ENCODE peak calls at places on chromosomes 6 and 20, in five cellular contexts. One of them, this sample, is unnamed.
A peak's percentile ranks its signal among the peaks of the same experiment; 100 is the strongest.

GRCh38 chr6:35213824-35214756 is at the start of gene SCUBE3:
- DNase-seq in stomach: peak; percentile 29
- DNase-seq in breast epithelium: no peak
- DNase-seq in AG09309: no peak
- DNase-seq in left ventricle myocardium inferior: peak; percentile 30
- DNase-seq in this sample: peak; percentile 51

GRCh38 chr6:107489636-107490567 is at the start of gene SOBP:
- DNase-seq in left ventricle myocardium inferior: peak; percentile 80
- DNase-seq in stomach: peak; percentile 37
- DNase-seq in breast epithelium: no peak
- DNase-seq in AG09309: no peak
- DNase-seq in this sample: peak; percentile 64

GRCh38 chr6:142485256-142485655 is 183.4 kb downstream of the ADGRG6 start:
- DNase-seq in left ventricle myocardium inferior: no peak
- DNase-seq in breast epithelium: no peak
- DNase-seq in AG09309: no peak
- DNase-seq in stomach: no peak
- DNase-seq in this sample: no peak

GRCh38 chr6:47456536-47456975 is 21.0 kb upstream of the CD2AP start:
- DNase-seq in stomach: no peak
- DNase-seq in breast epithelium: no peak
- DNase-seq in left ventricle myocardium inferior: no peak
- DNase-seq in AG09309: no peak
- DNase-seq in this sample: no peak

GRCh38 chr20:18093388-18093787 is 35.7 kb upstream of the OVOL2 start:
- DNase-seq in AG09309: no peak
- DNase-seq in breast epithelium: no peak
- DNase-seq in left ventricle myocardium inferior: no peak
- DNase-seq in stomach: no peak
- DNase-seq in this sample: no peak

GRCh38 chr6:16476861-16477260 is 238.5 kb downstream of the GMPR start:
- DNase-seq in left ventricle myocardium inferior: no peak
- DNase-seq in stomach: no peak
- DNase-seq in breast epithelium: no peak
- DNase-seq in AG09309: no peak
- DNase-seq in this sample: no peak

GRCh38 chr6:96675617-96676016 is 112.7 kb downstream of the FHL5 start:
- DNase-seq in stomach: no peak
- DNase-seq in breast epithelium: no peak
- DNase-seq in AG09309: no peak
- DNase-seq in left ventricle myocardium inferior: no peak
- DNase-seq in this sample: no peak

GRCh38 chr6:105596284-105596755 is 193.4 kb upstream of the PREP start:
- DNase-seq in stomach: no peak
- DNase-seq in left ventricle myocardium inferior: no peak
- DNase-seq in AG09309: peak; percentile 98
- DNase-seq in breast epithelium: no peak
- DNase-seq in this sample: no peak

GRCh38 chr6:134247271-134247833 is 70.6 kb downstream of the SGK1 start:
- DNase-seq in stomach: no peak
- DNase-seq in AG09309: no peak
- DNase-seq in breast epithelium: no peak
- DNase-seq in left ventricle myocardium inferior: no peak
- DNase-seq in this sample: no peak

GRCh38 chr6:4316867-4317400 is 181.6 kb upstream of the ECI2 start:
- DNase-seq in left ventricle myocardium inferior: peak; percentile 34
- DNase-seq in AG09309: peak; percentile 61
- DNase-seq in stomach: peak; percentile 37
- DNase-seq in breast epithelium: no peak
- DNase-seq in this sample: no peak

GRCh38 chr6:111096246-111096645 is 8.9 kb downstream of the SLC16A10 start:
- DNase-seq in left ventricle myocardium inferior: no peak
- DNase-seq in stomach: peak; percentile 91
- DNase-seq in breast epithelium: no peak
- DNase-seq in AG09309: no peak
- DNase-seq in this sample: peak; percentile 50

GRCh38 chr20:36941403-36941835 is 10.1 kb downstream of the SAMHD1 start:
- DNase-seq in breast epithelium: no peak
- DNase-seq in stomach: no peak
- DNase-seq in left ventricle myocardium inferior: no peak
- DNase-seq in AG09309: no peak
- DNase-seq in this sample: no peak

GRCh38 chr20:22579119-22579427 is 5.3 kb downstream of the FOXA2 start:
- DNase-seq in left ventricle myocardium inferior: no peak
- DNase-seq in AG09309: no peak
- DNase-seq in stomach: peak; percentile 52
- DNase-seq in breast epithelium: no peak
- DNase-seq in this sample: no peak

GRCh38 chr6:24323632-24324337 is 34.1 kb downstream of the DCDC2 start:
- DNase-seq in breast epithelium: no peak
- DNase-seq in AG09309: no peak
- DNase-seq in left ventricle myocardium inferior: no peak
- DNase-seq in stomach: no peak
- DNase-seq in this sample: no peak

GRCh38 chr6:53673138-53673801 is 7.7 kb upstream of the KLHL31 start:
- DNase-seq in stomach: no peak
- DNase-seq in AG09309: no peak
- DNase-seq in breast epithelium: no peak
- DNase-seq in left ventricle myocardium inferior: no peak
- DNase-seq in this sample: no peak

GRCh38 chr6:111642463-111643158 is 36.9 kb upstream of the TRAF3IP2 start:
- DNase-seq in stomach: peak; percentile 64
- DNase-seq in left ventricle myocardium inferior: peak; percentile 65
- DNase-seq in AG09309: no peak
- DNase-seq in breast epithelium: no peak
- DNase-seq in this sample: no peak

GRCh38 chr6:151702851-151703629 is 104.4 kb upstream of the ESR1 start:
- DNase-seq in stomach: no peak
- DNase-seq in left ventricle myocardium inferior: no peak
- DNase-seq in AG09309: no peak
- DNase-seq in breast epithelium: no peak
- DNase-seq in this sample: no peak

GRCh38 chr6:137602871-137603270 is 108.7 kb upstream of the OLIG3 start:
- DNase-seq in breast epithelium: no peak
- DNase-seq in stomach: no peak
- DNase-seq in AG09309: no peak
- DNase-seq in left ventricle myocardium inferior: no peak
- DNase-seq in this sample: no peak

GRCh38 chr6:167506443-167507231 is 181.8 kb downstream of the TTLL2 start:
- DNase-seq in stomach: no peak
- DNase-seq in AG09309: no peak
- DNase-seq in breast epithelium: no peak
- DNase-seq in left ventricle myocardium inferior: no peak
- DNase-seq in this sample: no peak

GRCh38 chr6:165010556-165011535 is 298.6 kb downstream of the C6orf118 start:
- DNase-seq in left ventricle myocardium inferior: no peak
- DNase-seq in AG09309: no peak
- DNase-seq in breast epithelium: no peak
- DNase-seq in stomach: no peak
- DNase-seq in this sample: no peak

GRCh38 chr20:40471261-40471629 is 217.8 kb downstream of the MAFB start:
- DNase-seq in stomach: no peak
- DNase-seq in breast epithelium: no peak
- DNase-seq in left ventricle myocardium inferior: no peak
- DNase-seq in AG09309: no peak
- DNase-seq in this sample: no peak

GRCh38 chr6:136550330-136551071 is at the start of gene MAP7:
- DNase-seq in AG09309: no peak
- DNase-seq in breast epithelium: peak; percentile 87
- DNase-seq in left ventricle myocardium inferior: peak; percentile 51
- DNase-seq in stomach: peak; percentile 94
- DNase-seq in this sample: peak; percentile 84

GRCh38 chr6:156175971-156176421 is 601.2 kb upstream of the ARID1B start:
- DNase-seq in stomach: peak; percentile 27
- DNase-seq in AG09309: no peak
- DNase-seq in breast epithelium: peak; percentile 52
- DNase-seq in left ventricle myocardium inferior: peak; percentile 42
- DNase-seq in this sample: no peak

GRCh38 chr6:106670236-106670635 is 40.9 kb downstream of the QRSL1 start:
- DNase-seq in AG09309: no peak
- DNase-seq in left ventricle myocardium inferior: no peak
- DNase-seq in breast epithelium: no peak
- DNase-seq in stomach: no peak
- DNase-seq in this sample: no peak

GRCh38 chr6:4128748-4129147 is 6.6 kb downstream of the ECI2 start:
- DNase-seq in AG09309: no peak
- DNase-seq in breast epithelium: no peak
- DNase-seq in stomach: no peak
- DNase-seq in left ventricle myocardium inferior: no peak
- DNase-seq in this sample: no peak

GRCh38 chr6:18323935-18324707 is 59.8 kb upstream of the DEK start:
- DNase-seq in breast epithelium: no peak
- DNase-seq in left ventricle myocardium inferior: no peak
- DNase-seq in AG09309: no peak
- DNase-seq in stomach: no peak
- DNase-seq in this sample: no peak

GRCh38 chr20:58892126-58892931 is 39.8 kb downstream of the GNAS start:
- DNase-seq in stomach: peak; percentile 67
- DNase-seq in left ventricle myocardium inferior: peak; percentile 82
- DNase-seq in breast epithelium: peak; percentile 70
- DNase-seq in AG09309: no peak
- DNase-seq in this sample: peak; percentile 71

GRCh38 chr6:158565482-158566040 is 5.7 kb downstream of the TMEM181 start:
- DNase-seq in stomach: no peak
- DNase-seq in AG09309: no peak
- DNase-seq in breast epithelium: peak; percentile 28
- DNase-seq in left ventricle myocardium inferior: no peak
- DNase-seq in this sample: no peak
- TF ChIP-seq CTCF in stomach: no peak
- TF ChIP-seq CTCF in AG09309: no peak
- TF ChIP-seq CTCF in breast epithelium: no peak
- TF ChIP-seq CTCF in left ventricle myocardium inferior: no peak
- TF ChIP-seq CTCF in this sample: no peak

DNA sequence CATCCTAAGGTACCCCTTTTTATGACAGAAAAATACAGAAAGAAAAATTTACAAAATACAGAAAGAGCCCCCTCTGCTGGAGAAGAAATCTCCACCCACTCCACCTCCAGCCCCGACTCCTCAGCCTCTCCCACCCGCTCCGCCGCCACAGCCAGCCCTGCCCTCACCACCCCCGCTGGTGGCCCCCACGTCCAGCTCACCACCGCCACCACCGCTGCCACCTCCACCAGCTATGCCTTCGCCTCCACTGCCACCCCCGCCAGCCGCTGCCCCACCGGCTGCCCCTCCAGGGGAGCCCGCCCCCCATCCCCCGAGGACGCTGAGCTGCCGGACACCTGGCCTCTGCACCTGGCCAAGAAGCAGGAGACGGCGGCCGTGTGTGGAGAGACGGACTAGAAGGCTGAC is 17.7 kb downstream of the WFDC2 start:
- DNase-seq in breast epithelium: no peak
- DNase-seq in stomach: no peak
- DNase-seq in left ventricle myocardium inferior: no peak
- DNase-seq in AG09309: no peak
- DNase-seq in this sample: no peak
- TF ChIP-seq CTCF in breast epithelium: no peak
- TF ChIP-seq CTCF in stomach: no peak
- TF ChIP-seq CTCF in left ventricle myocardium inferior: no peak
- TF ChIP-seq CTCF in AG09309: no peak
- TF ChIP-seq CTCF in this sample: peak; percentile 33

GRCh38 chr6:109807881-109808280 is 116.8 kb downstream of the FIG4 start:
- DNase-seq in stomach: no peak
- DNase-seq in left ventricle myocardium inferior: no peak
- DNase-seq in breast epithelium: no peak
- DNase-seq in AG09309: no peak
- DNase-seq in this sample: no peak
- TF ChIP-seq CTCF in stomach: no peak
- TF ChIP-seq CTCF in left ventricle myocardium inferior: no peak
- TF ChIP-seq CTCF in breast epithelium: no peak
- TF ChIP-seq CTCF in AG09309: no peak
- TF ChIP-seq CTCF in this sample: no peak

DNA sequence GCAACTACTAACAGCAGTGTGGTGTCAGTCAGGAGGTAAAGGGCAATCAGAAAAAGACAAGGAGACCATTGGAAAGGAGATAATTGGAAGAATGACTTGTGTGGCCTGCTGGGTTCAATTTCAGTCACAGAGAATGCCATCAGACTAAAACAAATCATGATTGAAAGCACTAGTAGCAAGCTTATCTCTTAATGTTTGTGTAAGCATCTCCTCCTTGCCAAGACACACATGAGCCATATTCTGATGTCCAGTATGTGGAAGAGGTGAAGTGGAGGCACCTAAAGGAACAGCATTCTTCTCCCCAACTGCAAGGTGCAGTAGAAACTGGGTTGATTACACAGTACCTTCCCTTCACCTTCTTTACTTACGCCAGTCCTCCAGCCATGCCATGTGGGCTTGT is 287.5 kb downstream of the ZFAND3 start:
- DNase-seq in AG09309: no peak
- DNase-seq in breast epithelium: no peak
- DNase-seq in stomach: no peak
- DNase-seq in left ventricle myocardium inferior: no peak
- DNase-seq in this sample: no peak
- TF ChIP-seq CTCF in AG09309: no peak
- TF ChIP-seq CTCF in breast epithelium: no peak
- TF ChIP-seq CTCF in stomach: no peak
- TF ChIP-seq CTCF in left ventricle myocardium inferior: no peak
- TF ChIP-seq CTCF in this sample: no peak

GRCh38 chr6:135537782-135538301 is 40.3 kb upstream of the AHI1 start:
- DNase-seq in stomach: no peak
- DNase-seq in breast epithelium: no peak
- DNase-seq in left ventricle myocardium inferior: no peak
- DNase-seq in AG09309: peak; percentile 49
- DNase-seq in this sample: no peak

GRCh38 chr6:135535989-135536414 is 38.5 kb upstream of the AHI1 start:
- DNase-seq in stomach: no peak
- DNase-seq in breast epithelium: no peak
- DNase-seq in AG09309: peak; percentile 81
- DNase-seq in left ventricle myocardium inferior: no peak
- DNase-seq in this sample: no peak

GRCh38 chr6:135534773-135535380 is 37.3 kb upstream of the AHI1 start:
- DNase-seq in breast epithelium: no peak
- DNase-seq in left ventricle myocardium inferior: no peak
- DNase-seq in AG09309: no peak
- DNase-seq in stomach: no peak
- DNase-seq in this sample: no peak

GRCh38 chr6:135546206-135546605 is 48.7 kb upstream of the AHI1 start:
- DNase-seq in breast epithelium: no peak
- DNase-seq in stomach: no peak
- DNase-seq in left ventricle myocardium inferior: no peak
- DNase-seq in AG09309: no peak
- DNase-seq in this sample: no peak

GRCh38 chr6:135540207-135540877 is 42.8 kb upstream of the AHI1 start:
- DNase-seq in AG09309: no peak
- DNase-seq in stomach: no peak
- DNase-seq in breast epithelium: no peak
- DNase-seq in left ventricle myocardium inferior: no peak
- DNase-seq in this sample: no peak
- TF ChIP-seq CTCF in AG09309: peak; percentile 54
- TF ChIP-seq CTCF in stomach: no peak
- TF ChIP-seq CTCF in breast epithelium: no peak
- TF ChIP-seq CTCF in left ventricle myocardium inferior: peak; percentile 51
- TF ChIP-seq CTCF in this sample: no peak

DNA sequence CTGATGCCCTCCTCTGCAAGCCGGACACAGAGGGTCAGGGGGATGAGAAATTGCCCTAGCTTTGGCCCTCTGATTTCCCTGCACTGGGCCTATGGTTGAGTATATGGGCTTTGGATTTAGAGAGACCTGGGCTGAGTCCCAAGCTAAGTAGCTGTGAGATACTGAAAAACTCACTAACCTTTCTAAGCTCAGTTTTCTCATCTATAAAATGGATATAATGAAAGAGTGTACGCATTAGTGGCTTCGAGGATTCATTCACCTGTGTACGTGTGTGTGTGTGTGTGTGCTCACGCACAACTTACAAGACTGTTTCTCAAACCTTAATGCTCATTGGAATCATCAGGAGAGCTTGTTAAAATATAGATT is 12.7 kb upstream of the RBPJL start:
- DNase-seq in stomach: no peak
- DNase-seq in breast epithelium: no peak
- DNase-seq in AG09309: no peak
- DNase-seq in left ventricle myocardium inferior: no peak
- DNase-seq in this sample: no peak
- TF ChIP-seq CTCF in stomach: no peak
- TF ChIP-seq CTCF in breast epithelium: no peak
- TF ChIP-seq CTCF in AG09309: no peak
- TF ChIP-seq CTCF in left ventricle myocardium inferior: peak; percentile 19
- TF ChIP-seq CTCF in this sample: no peak

This sample was measured in mesothelial cell of epicardium.